ENCODE peak calls at places on chromosomes 7 and 10, in ten cellular contexts. One of them, this sample, is unnamed.

GRCh38 chr7:1922071-1922869 is 252.2 kb downstream of the ELFN1 start:
- DNase-seq in adrenal gland: no peak
- DNase-seq in transverse colon: no peak
- DNase-seq in prostate gland: peak
- DNase-seq in HFF-Myc: peak
- DNase-seq in upper lobe of right lung: no peak
- DNase-seq in heart right ventricle: no peak
- DNase-seq in fibroblast of lung: no peak
- DNase-seq in Panc1: no peak
- DNase-seq in GM06990: no peak
- DNase-seq in this sample: no peak

GRCh38 chr10:9547921-9548904 is 1469.5 kb upstream of the CELF2 start:
- DNase-seq in adrenal gland: no peak
- DNase-seq in transverse colon: no peak
- DNase-seq in prostate gland: no peak
- DNase-seq in HFF-Myc: no peak
- DNase-seq in upper lobe of right lung: no peak
- DNase-seq in heart right ventricle: no peak
- DNase-seq in fibroblast of lung: no peak
- DNase-seq in Panc1: no peak
- DNase-seq in GM06990: no peak
- DNase-seq in this sample: no peak

GRCh38 chr7:111855842-111856227 is 293.5 kb upstream of the IMMP2L start:
- DNase-seq in adrenal gland: no peak
- DNase-seq in transverse colon: no peak
- DNase-seq in prostate gland: peak
- DNase-seq in HFF-Myc: no peak
- DNase-seq in upper lobe of right lung: no peak
- DNase-seq in heart right ventricle: no peak
- DNase-seq in fibroblast of lung: peak
- DNase-seq in Panc1: no peak
- DNase-seq in GM06990: no peak
- DNase-seq in this sample: no peak

GRCh38 chr10:103693070-103693811 is 162.1 kb downstream of the SH3PXD2A start:
- DNase-seq in adrenal gland: no peak
- DNase-seq in transverse colon: peak
- DNase-seq in prostate gland: no peak
- DNase-seq in HFF-Myc: no peak
- DNase-seq in upper lobe of right lung: no peak
- DNase-seq in heart right ventricle: no peak
- DNase-seq in fibroblast of lung: peak
- DNase-seq in Panc1: no peak
- DNase-seq in GM06990: peak
- DNase-seq in this sample: no peak

GRCh38 chr10:10803273-10803672 is 214.4 kb upstream of the CELF2 start:
- DNase-seq in adrenal gland: no peak
- DNase-seq in transverse colon: no peak
- DNase-seq in prostate gland: no peak
- DNase-seq in HFF-Myc: no peak
- DNase-seq in upper lobe of right lung: no peak
- DNase-seq in heart right ventricle: peak
- DNase-seq in fibroblast of lung: no peak
- DNase-seq in Panc1: no peak
- DNase-seq in GM06990: no peak
- DNase-seq in this sample: no peak

GRCh38 chr7:103504505-103505135 is 58.6 kb upstream of the SLC26A5 start:
- DNase-seq in adrenal gland: no peak
- DNase-seq in transverse colon: no peak
- DNase-seq in prostate gland: no peak
- DNase-seq in HFF-Myc: no peak
- DNase-seq in upper lobe of right lung: no peak
- DNase-seq in heart right ventricle: no peak
- DNase-seq in fibroblast of lung: no peak
- DNase-seq in Panc1: no peak
- DNase-seq in GM06990: no peak
- DNase-seq in this sample: no peak

GRCh38 chr10:110481948-110482347 is 15.8 kb upstream of the DUSP5 start:
- DNase-seq in adrenal gland: no peak
- DNase-seq in transverse colon: no peak
- DNase-seq in prostate gland: no peak
- DNase-seq in HFF-Myc: no peak
- DNase-seq in upper lobe of right lung: no peak
- DNase-seq in heart right ventricle: no peak
- DNase-seq in fibroblast of lung: peak
- DNase-seq in Panc1: no peak
- DNase-seq in GM06990: no peak
- DNase-seq in this sample: no peak

GRCh38 chr7:159004411-159004810 is 140.3 kb downstream of the VIPR2 start:
- DNase-seq in adrenal gland: no peak
- DNase-seq in transverse colon: no peak
- DNase-seq in prostate gland: no peak
- DNase-seq in HFF-Myc: no peak
- DNase-seq in upper lobe of right lung: no peak
- DNase-seq in heart right ventricle: no peak
- DNase-seq in fibroblast of lung: no peak
- DNase-seq in Panc1: no peak
- DNase-seq in GM06990: no peak
- DNase-seq in this sample: no peak

GRCh38 chr7:152969335-152969734 is 209.8 kb downstream of the ACTR3B start:
- DNase-seq in adrenal gland: no peak
- DNase-seq in transverse colon: no peak
- DNase-seq in prostate gland: no peak
- DNase-seq in HFF-Myc: no peak
- DNase-seq in upper lobe of right lung: no peak
- DNase-seq in heart right ventricle: no peak
- DNase-seq in fibroblast of lung: no peak
- DNase-seq in Panc1: no peak
- DNase-seq in GM06990: no peak
- DNase-seq in this sample: no peak

GRCh38 chr7:127582361-127582760 is 3.0 kb downstream of the GCC1 start:
- DNase-seq in adrenal gland: peak
- DNase-seq in transverse colon: peak
- DNase-seq in prostate gland: no peak
- DNase-seq in HFF-Myc: no peak
- DNase-seq in upper lobe of right lung: no peak
- DNase-seq in heart right ventricle: peak
- DNase-seq in fibroblast of lung: peak
- DNase-seq in Panc1: no peak
- DNase-seq in GM06990: no peak
- DNase-seq in this sample: no peak

DNA sequence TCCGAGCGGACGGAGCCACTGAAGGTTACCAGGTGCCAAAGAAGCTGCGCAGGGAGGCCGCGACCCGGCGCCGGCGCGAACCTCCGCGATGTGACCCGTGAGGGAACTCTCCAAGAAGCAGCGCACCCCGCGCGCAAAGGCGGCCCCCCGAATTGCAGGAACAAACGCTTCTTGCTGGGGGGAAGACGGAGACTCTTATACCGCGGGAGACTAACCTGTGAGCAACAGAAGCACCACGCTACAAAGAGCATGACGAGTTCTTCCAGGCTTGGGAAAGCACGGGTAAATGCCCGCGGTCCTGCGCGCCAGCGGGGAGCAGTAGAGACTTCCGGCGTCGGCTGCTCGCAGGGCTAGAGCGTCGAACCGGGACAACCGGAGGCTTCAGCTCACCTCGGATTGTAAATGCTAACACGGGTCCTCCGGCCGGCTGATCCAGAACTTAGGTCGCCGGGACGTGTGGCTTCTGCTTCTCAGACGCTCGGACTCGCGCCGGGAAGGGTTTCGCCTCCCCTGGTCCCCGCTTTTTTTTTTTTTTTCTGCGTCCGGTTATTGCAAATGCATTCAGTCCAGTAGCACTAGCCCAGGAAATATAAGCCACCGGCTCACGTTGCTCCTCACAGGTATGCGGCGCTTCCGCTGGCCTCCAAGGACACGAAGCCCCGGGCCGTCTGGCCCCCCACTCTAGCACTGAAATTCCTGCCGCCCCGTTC is at the start of gene COA1:
- DNase-seq in adrenal gland: peak
- DNase-seq in transverse colon: peak
- DNase-seq in prostate gland: peak
- DNase-seq in HFF-Myc: peak
- DNase-seq in upper lobe of right lung: peak
- DNase-seq in heart right ventricle: peak
- DNase-seq in fibroblast of lung: peak
- DNase-seq in Panc1: peak
- DNase-seq in GM06990: peak
- DNase-seq in this sample: peak
- TF ChIP-seq CTCF in adrenal gland: peak
- TF ChIP-seq CTCF in transverse colon: no peak
- TF ChIP-seq CTCF in prostate gland: peak
- TF ChIP-seq CTCF in HFF-Myc: no peak
- TF ChIP-seq CTCF in upper lobe of right lung: no peak
- TF ChIP-seq CTCF in heart right ventricle: no peak
- TF ChIP-seq CTCF in fibroblast of lung: peak
- TF ChIP-seq CTCF in Panc1: no peak
- TF ChIP-seq CTCF in GM06990: peak
- TF ChIP-seq CTCF in this sample: no peak

DNA sequence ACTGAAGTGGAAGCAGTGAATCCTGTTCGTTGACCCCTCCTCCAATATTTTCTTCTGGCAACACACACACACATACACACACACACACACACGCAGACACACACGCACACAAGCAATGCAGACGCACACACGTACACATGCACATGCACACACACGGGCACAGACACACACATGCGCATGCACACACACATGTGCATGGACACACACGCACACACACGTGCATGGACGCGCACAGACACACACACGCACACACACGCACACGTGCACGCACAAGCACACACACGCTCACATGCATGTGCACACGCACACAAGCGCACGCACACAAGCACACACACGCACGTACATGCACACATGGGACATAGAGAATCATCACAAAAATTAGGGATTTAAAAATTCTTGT is 488.2 kb upstream of the TPK1 start:
- DNase-seq in adrenal gland: no peak
- DNase-seq in transverse colon: no peak
- DNase-seq in prostate gland: no peak
- DNase-seq in HFF-Myc: no peak
- DNase-seq in upper lobe of right lung: no peak
- DNase-seq in heart right ventricle: no peak
- DNase-seq in fibroblast of lung: no peak
- DNase-seq in Panc1: no peak
- DNase-seq in GM06990: no peak
- DNase-seq in this sample: no peak
- H3K4me3 ChIP-seq in adrenal gland: no peak
- H3K4me3 ChIP-seq in transverse colon: no peak
- H3K4me3 ChIP-seq in prostate gland: no peak
- H3K4me3 ChIP-seq in HFF-Myc: no peak
- H3K4me3 ChIP-seq in upper lobe of right lung: no peak
- H3K4me3 ChIP-seq in heart right ventricle: no peak
- H3K4me3 ChIP-seq in fibroblast of lung: no peak
- H3K4me3 ChIP-seq in Panc1: no peak
- H3K4me3 ChIP-seq in GM06990: no peak
- H3K4me3 ChIP-seq in this sample: no peak

GRCh38 chr7:41705109-41705871 is 2.4 kb upstream of the INHBA start:
- DNase-seq in adrenal gland: peak
- DNase-seq in transverse colon: peak
- DNase-seq in prostate gland: peak
- DNase-seq in HFF-Myc: peak
- DNase-seq in upper lobe of right lung: peak
- DNase-seq in heart right ventricle: peak
- DNase-seq in fibroblast of lung: peak
- DNase-seq in Panc1: no peak
- DNase-seq in GM06990: peak
- DNase-seq in this sample: peak
- TF ChIP-seq CTCF in adrenal gland: peak
- TF ChIP-seq CTCF in transverse colon: peak
- TF ChIP-seq CTCF in prostate gland: peak
- TF ChIP-seq CTCF in HFF-Myc: peak
- TF ChIP-seq CTCF in upper lobe of right lung: peak
- TF ChIP-seq CTCF in heart right ventricle: peak
- TF ChIP-seq CTCF in fibroblast of lung: peak
- TF ChIP-seq CTCF in Panc1: peak
- TF ChIP-seq CTCF in GM06990: peak
- TF ChIP-seq CTCF in this sample: peak

GRCh38 chr7:155355745-155356144 is 58.1 kb downstream of the INSIG1 start:
- DNase-seq in adrenal gland: no peak
- DNase-seq in transverse colon: no peak
- DNase-seq in prostate gland: no peak
- DNase-seq in HFF-Myc: no peak
- DNase-seq in upper lobe of right lung: peak
- DNase-seq in heart right ventricle: no peak
- DNase-seq in fibroblast of lung: no peak
- DNase-seq in Panc1: no peak
- DNase-seq in GM06990: no peak
- DNase-seq in this sample: no peak

GRCh38 chr7:155355176-155355575 is 57.5 kb downstream of the INSIG1 start:
- DNase-seq in adrenal gland: no peak
- DNase-seq in transverse colon: no peak
- DNase-seq in prostate gland: no peak
- DNase-seq in HFF-Myc: no peak
- DNase-seq in upper lobe of right lung: peak
- DNase-seq in heart right ventricle: no peak
- DNase-seq in fibroblast of lung: no peak
- DNase-seq in Panc1: no peak
- DNase-seq in GM06990: no peak
- DNase-seq in this sample: no peak

GRCh38 chr7:155358066-155358947 is 60.6 kb downstream of the INSIG1 start:
- DNase-seq in adrenal gland: no peak
- DNase-seq in transverse colon: no peak
- DNase-seq in prostate gland: no peak
- DNase-seq in HFF-Myc: no peak
- DNase-seq in upper lobe of right lung: peak
- DNase-seq in heart right ventricle: no peak
- DNase-seq in fibroblast of lung: no peak
- DNase-seq in Panc1: no peak
- DNase-seq in GM06990: no peak
- DNase-seq in this sample: no peak

GRCh38 chr7:155357573-155358041 is 59.9 kb downstream of the INSIG1 start:
- DNase-seq in adrenal gland: no peak
- DNase-seq in transverse colon: no peak
- DNase-seq in prostate gland: no peak
- DNase-seq in HFF-Myc: no peak
- DNase-seq in upper lobe of right lung: peak
- DNase-seq in heart right ventricle: no peak
- DNase-seq in fibroblast of lung: no peak
- DNase-seq in Panc1: no peak
- DNase-seq in GM06990: no peak
- DNase-seq in this sample: no peak

DNA sequence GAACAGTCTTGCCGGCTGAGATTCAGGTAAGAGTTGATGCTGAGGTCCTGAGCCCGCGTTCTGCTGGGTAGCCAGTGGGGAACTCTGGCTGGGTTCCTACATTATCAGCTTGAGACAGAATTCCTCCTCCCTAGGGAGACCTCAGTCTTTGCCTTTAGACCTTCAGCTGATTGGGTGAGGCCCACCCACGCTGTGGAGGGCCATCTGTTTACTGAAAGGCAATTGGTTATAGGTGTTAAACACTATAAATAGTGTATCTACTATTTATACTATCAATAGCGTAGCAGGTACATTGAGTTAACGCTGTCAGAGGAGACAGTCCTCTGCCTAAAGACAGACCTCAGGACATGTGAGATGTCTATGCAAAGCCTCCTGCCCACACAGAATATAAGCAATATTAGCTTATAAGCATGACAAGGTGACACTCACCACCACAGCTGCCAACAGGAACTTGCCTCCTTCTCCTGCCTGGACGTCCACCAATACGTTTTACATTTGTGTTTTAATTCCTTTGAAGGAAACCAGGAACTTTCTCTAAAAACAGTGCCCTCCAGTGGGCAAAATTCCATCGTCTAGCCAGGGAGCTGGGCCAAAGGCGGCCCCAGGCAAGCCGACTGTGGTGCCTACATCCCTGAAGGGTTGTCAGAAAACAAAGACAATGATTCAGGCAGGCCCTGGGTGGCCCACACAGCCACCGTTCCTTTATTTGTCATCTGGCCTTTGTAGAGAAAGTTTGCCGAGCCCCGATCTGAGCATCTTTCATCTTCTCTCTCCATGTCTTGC is 58.8 kb downstream of the INSIG1 start:
- DNase-seq in adrenal gland: no peak
- DNase-seq in transverse colon: no peak
- DNase-seq in prostate gland: no peak
- DNase-seq in HFF-Myc: no peak
- DNase-seq in upper lobe of right lung: peak
- DNase-seq in heart right ventricle: no peak
- DNase-seq in fibroblast of lung: no peak
- DNase-seq in Panc1: no peak
- DNase-seq in GM06990: no peak
- DNase-seq in this sample: no peak
- H3K4me3 ChIP-seq in adrenal gland: no peak
- H3K4me3 ChIP-seq in transverse colon: no peak
- H3K4me3 ChIP-seq in prostate gland: no peak
- H3K4me3 ChIP-seq in HFF-Myc: no peak
- H3K4me3 ChIP-seq in upper lobe of right lung: no peak
- H3K4me3 ChIP-seq in heart right ventricle: no peak
- H3K4me3 ChIP-seq in fibroblast of lung: no peak
- H3K4me3 ChIP-seq in Panc1: no peak
- H3K4me3 ChIP-seq in GM06990: no peak
- H3K4me3 ChIP-seq in this sample: no peak